ENCODE peak calls at places on chromosomes 12 and 14, in five cellular contexts. A is CD8-positive, alpha-beta T cell; Y is tibial nerve; T is AG04450; C is esophagus squamous epithelium. P is an unnamed sample.

GRCh38 chr12:28320353-28320752 is 130.1 kb downstream of the CCDC91 start:
- DNase-seq in A (no peak), C (no peak), Y (no peak), T (no peak), P (no peak)

GRCh38 chr12:118446247-118446646 is 69.9 kb downstream of the SUDS3 start:
- DNase-seq in Y (no peak), C (no peak), A (no peak), T (no peak), P (no peak)

GRCh38 chr14:50836515-50836914 is 5.6 kb upstream of the NIN start:
- DNase-seq in Y (no peak), A (no peak), C (no peak), T (no peak), P (no peak)

GRCh38 chr12:108333898-108334699 is 5.0 kb downstream of the CMKLR1 start:
- DNase-seq in A (no peak), Y (no peak), T (no peak), C (no peak), P (no peak)

GRCh38 chr12:48003226-48004038 is 844 bp downstream of the COL2A1 start:
- DNase-seq in T (no peak), A (no peak), Y (no peak), C (no peak), P (no peak)

GRCh38 chr12:38921025-38921677 is 15.8 kb upstream of the CPNE8 start:
- DNase-seq in C (no peak), A (no peak), T (no peak), Y (peak; percentile 18), P (no peak)

GRCh38 chr14:101116486-101117130 is 213.1 kb upstream of the RTL1 start:
- DNase-seq in Y (no peak), T (no peak), C (no peak), A (no peak), P (peak; percentile 27)

GRCh38 chr12:88206636-88207035 is 64.5 kb downstream of the TMTC3 start:
- DNase-seq in A (no peak), C (no peak), Y (no peak), T (peak; percentile 13), P (no peak)

GRCh38 chr12:58425481-58426392 is 484.4 kb downstream of the ATP23 start:
- DNase-seq in C (no peak), T (peak; percentile 82), A (no peak), Y (no peak), P (no peak)

GRCh38 chr12:4027412-4027811 is 154.2 kb upstream of the PARP11 start:
- DNase-seq in A (peak; percentile 75), C (no peak), T (no peak), Y (no peak), P (no peak)

GRCh38 chr14:105364100-105364708 is 34.1 kb upstream of the TEX22 start:
- DNase-seq in Y (no peak), C (no peak), A (peak; percentile 55), T (peak; percentile 15), P (no peak)

GRCh38 chr12:27822076-27822712 is 42.2 kb upstream of the MANSC4 start:
- DNase-seq in A (peak; percentile 70), C (no peak), T (peak; percentile 57), Y (no peak), P (no peak)

GRCh38 chr12:95215925-95216324 is 1.3 kb downstream of the FGD6 start:
- DNase-seq in T (no peak), A (no peak), Y (no peak), C (no peak), P (no peak)

GRCh38 chr12:43038991-43039390 is 449.4 kb upstream of the PRICKLE1 start:
- DNase-seq in C (no peak), Y (no peak), T (no peak), A (no peak), P (no peak)

GRCh38 chr12:12720052-12720451 is 2.9 kb downstream of the CDKN1B start:
- DNase-seq in A (no peak), C (no peak), Y (no peak), T (no peak), P (no peak)

GRCh38 chr12:104290855-104291254 is 12.7 kb upstream of the EID3 start:
- DNase-seq in Y (no peak), A (no peak), C (no peak), T (no peak), P (no peak)

GRCh38 chr12:110279976-110280783 is 867 bp upstream of the ATP2A2 start:
- DNase-seq in C (no peak), A (peak; percentile 66), Y (peak; percentile 19), T (no peak), P (no peak)

GRCh38 chr12:62128186-62128965 is 131.8 kb upstream of the USP15 start:
- DNase-seq in Y (no peak), T (no peak), A (no peak), C (no peak), P (no peak)

GRCh38 chr14:63605041-63605532 is 36.6 kb downstream of the WDR89 start:
- DNase-seq in C (no peak), A (no peak), T (no peak), Y (no peak), P (no peak)

GRCh38 chr14:31084385-31084784 is 58.2 kb upstream of the STRN3 start:
- DNase-seq in A (no peak), C (no peak), T (no peak), Y (no peak), P (no peak)
- H3K27ac ChIP-seq in A (no peak overlapping the region), C (no peak overlapping the region), T (no peak overlapping the region), Y (no peak overlapping the region), P (no peak overlapping the region)

GRCh38 chr12:45242180-45242579 is 26.3 kb downstream of the ANO6 start:
- DNase-seq in C (no peak), T (no peak), Y (no peak), A (no peak), P (no peak)

GRCh38 chr12:45246202-45246601 is 30.3 kb downstream of the ANO6 start:
- DNase-seq in A (no peak), C (no peak), Y (no peak), T (no peak), P (no peak)

GRCh38 chr12:45244561-45245348 is 28.9 kb downstream of the ANO6 start:
- DNase-seq in C (no peak), T (no peak), A (no peak), Y (no peak), P (no peak)

GRCh38 chr12:45247589-45247988 is 31.7 kb downstream of the ANO6 start:
- DNase-seq in Y (no peak), A (no peak), T (no peak), C (no peak), P (no peak)

GRCh38 chr12:45243963-45244362 is 28.1 kb downstream of the ANO6 start:
- DNase-seq in T (no peak), Y (no peak), C (no peak), A (no peak), P (no peak)
- H3K4me3 ChIP-seq in T (no peak overlapping the region), Y (no peak overlapping the region), C (no peak overlapping the region), A (no peak overlapping the region), P (peak overlapping the region; percentile 56)

GRCh38 chr14:72472845-72473244 is 421.1 kb downstream of the DPF3 start:
- DNase-seq in A (no peak), Y (no peak), C (no peak), T (no peak), P (no peak)
- TF ChIP-seq CTCF in A (no peak), Y (no peak), C (no peak), T (peak; percentile 17), P (no peak)

DNA sequence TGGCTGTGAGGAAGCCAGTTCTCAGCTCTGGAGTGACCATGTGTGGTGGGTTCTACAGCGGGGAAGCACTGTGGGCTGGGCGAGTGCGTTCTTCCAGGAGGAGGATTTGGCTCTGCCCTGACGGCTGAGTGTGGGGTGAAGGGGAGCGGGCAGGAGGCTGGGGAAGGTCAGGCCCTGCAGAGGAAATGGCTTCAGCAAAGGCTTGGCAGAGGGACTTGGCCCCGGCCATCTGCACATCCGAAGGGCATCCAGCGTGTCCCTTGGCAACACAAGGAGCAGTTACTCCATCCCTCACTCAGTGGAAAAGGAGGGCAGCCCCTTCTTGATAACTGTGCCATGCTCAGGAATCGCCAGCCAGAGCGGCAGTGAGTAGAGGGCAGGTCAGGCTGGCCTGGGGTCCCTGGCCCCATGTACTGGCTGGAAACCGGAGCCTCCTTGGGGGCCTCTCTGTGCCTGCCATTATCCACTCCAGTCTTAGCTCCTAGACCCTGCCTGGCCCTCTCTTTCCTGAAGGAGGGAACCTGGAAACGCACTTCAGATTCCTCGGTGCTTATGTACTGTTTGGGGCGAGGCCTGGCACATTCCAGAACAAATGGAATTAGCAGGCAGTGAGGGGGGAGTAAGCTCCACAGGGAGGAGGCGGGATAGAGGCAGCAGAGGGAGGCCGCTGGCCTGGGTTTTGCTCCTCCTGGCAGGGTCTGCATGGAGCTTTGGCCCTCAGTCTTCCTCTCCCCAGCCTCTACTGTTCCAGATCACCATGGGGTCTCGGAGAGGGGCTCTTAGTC is 133.6 kb upstream of the NCOR2 start:
- DNase-seq in A (no peak), Y (no peak), C (no peak), T (no peak), P (no peak)
- H3K27ac ChIP-seq in A (no peak overlapping the region), Y (peak overlapping the region; percentile 55), C (peak overlapping the region; percentile 77), T (no peak overlapping the region), P (peak overlapping the region; percentile 85)

DNA sequence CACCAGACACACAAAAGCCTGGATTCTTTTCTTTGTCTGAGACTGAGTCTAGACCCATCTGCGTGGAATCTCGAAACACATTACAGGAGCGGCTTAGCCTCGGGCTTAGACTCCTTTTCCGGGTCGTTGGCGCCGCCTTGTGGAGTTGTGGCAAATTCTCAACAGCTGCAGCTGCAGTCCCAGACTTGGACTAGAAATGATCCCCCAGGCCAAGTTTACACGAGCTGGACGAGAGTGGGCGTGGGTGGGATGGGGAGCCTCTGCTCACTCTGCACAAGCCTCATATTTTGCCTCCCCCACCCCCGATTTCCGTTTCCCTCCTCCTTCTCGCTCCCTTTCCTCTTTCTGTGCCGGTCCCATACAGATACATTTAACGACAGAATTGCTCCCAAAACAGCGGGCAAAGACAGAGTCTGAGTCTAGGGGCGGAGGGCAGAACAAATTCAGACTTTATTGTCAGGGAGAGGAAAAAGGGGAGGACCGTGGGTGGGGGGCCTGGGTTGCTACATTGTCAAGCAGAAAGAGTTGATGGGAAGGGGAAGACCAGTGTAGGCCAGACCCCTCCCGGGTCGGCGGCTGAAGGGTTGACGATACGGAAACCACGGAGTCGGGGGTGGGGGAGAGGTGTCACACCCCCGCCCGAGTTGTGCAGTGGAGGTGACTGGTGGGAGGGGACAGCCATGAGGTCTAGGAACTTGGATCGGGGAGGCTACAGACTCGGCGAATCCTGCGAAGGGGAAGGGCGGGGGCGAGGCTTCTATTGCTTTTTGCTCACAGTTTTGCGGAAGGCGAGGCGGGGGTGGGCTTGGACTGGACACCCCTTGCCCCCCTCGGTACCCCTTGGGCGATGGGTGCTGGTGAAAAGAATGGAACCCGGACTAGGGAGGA is 4.7 kb upstream of the GPR84 start:
- DNase-seq in Y (peak; percentile 87), A (peak; percentile 88), T (peak; percentile 85), C (peak; percentile 46), P (peak; percentile 94)
- H3K4me3 ChIP-seq in Y (peak overlapping the region; percentile 56), A (no peak overlapping the region), T (peak overlapping the region; percentile 27), C (peak overlapping the region; percentile 30), P (peak overlapping the region; percentile 43)

GRCh38 chr14:71311061-71311460 is 403.8 kb downstream of the PCNX1 start:
- DNase-seq in Y (no peak), A (no peak), C (no peak), T (no peak), P (no peak)

GRCh38 chr14:71314717-71315116 is 407.5 kb downstream of the PCNX1 start:
- DNase-seq in T (no peak), C (no peak), A (no peak), Y (no peak), P (no peak)

GRCh38 chr14:71308671-71309070 is 401.4 kb downstream of the PCNX1 start:
- DNase-seq in T (no peak), C (no peak), Y (no peak), A (no peak), P (no peak)

GRCh38 chr14:71304588-71305133 is 397.4 kb downstream of the PCNX1 start:
- DNase-seq in A (no peak), C (no peak), T (no peak), Y (no peak), P (no peak)

GRCh38 chr14:71309756-71310155 is 402.5 kb downstream of the PCNX1 start:
- DNase-seq in Y (no peak), T (no peak), C (no peak), A (no peak), P (no peak)
- TF ChIP-seq CTCF in Y (no peak), T (peak; percentile 11), C (no peak), A (no peak), P (no peak)